ENCODE peak calls at places on chromosomes 11 and 22, in five cellular contexts. One of them, this sample, is unnamed.

GRCh38 chr11:125593113-125593761 is 585 bp downstream of the STT3A start:
- DNase-seq in GM20000: peak
- DNase-seq in HS-5: no peak
- DNase-seq in A172: peak
- DNase-seq in kidney tubule cell: peak
- DNase-seq in this sample: peak

GRCh38 chr11:116563028-116563712 is 209.6 kb downstream of the BUD13 start:
- DNase-seq in GM20000: no peak
- DNase-seq in HS-5: peak
- DNase-seq in A172: peak
- DNase-seq in kidney tubule cell: no peak
- DNase-seq in this sample: peak

GRCh38 chr11:86570020-86570419 is 102.4 kb downstream of the ME3 start:
- DNase-seq in GM20000: no peak
- DNase-seq in HS-5: no peak
- DNase-seq in A172: peak
- DNase-seq in kidney tubule cell: peak
- DNase-seq in this sample: no peak

GRCh38 chr11:119254239-119254638 is 48.1 kb downstream of the CBL start:
- DNase-seq in GM20000: no peak
- DNase-seq in HS-5: no peak
- DNase-seq in A172: no peak
- DNase-seq in kidney tubule cell: no peak
- DNase-seq in this sample: no peak

GRCh38 chr22:38442967-38443674 is 11.9 kb downstream of the KCNJ4 start:
- DNase-seq in GM20000: no peak
- DNase-seq in HS-5: no peak
- DNase-seq in A172: no peak
- DNase-seq in kidney tubule cell: peak
- DNase-seq in this sample: no peak

GRCh38 chr22:48980918-48981317 is 846.8 kb downstream of the BRD1 start:
- DNase-seq in GM20000: no peak
- DNase-seq in HS-5: no peak
- DNase-seq in A172: no peak
- DNase-seq in kidney tubule cell: no peak
- DNase-seq in this sample: no peak

GRCh38 chr11:19511413-19512183 is 201.0 kb upstream of the NAV2 start:
- DNase-seq in GM20000: no peak
- DNase-seq in HS-5: no peak
- DNase-seq in A172: no peak
- DNase-seq in kidney tubule cell: no peak
- DNase-seq in this sample: no peak

GRCh38 chr22:49670610-49671330 is 156.9 kb downstream of the BRD1 start:
- DNase-seq in GM20000: peak
- DNase-seq in HS-5: no peak
- DNase-seq in A172: no peak
- DNase-seq in kidney tubule cell: no peak
- DNase-seq in this sample: no peak

GRCh38 chr11:62223095-62223494 is 14.6 kb downstream of the SCGB2A1 start:
- DNase-seq in GM20000: no peak
- DNase-seq in HS-5: no peak
- DNase-seq in A172: no peak
- DNase-seq in kidney tubule cell: no peak
- DNase-seq in this sample: no peak

GRCh38 chr11:134371436-134372185 is 39.8 kb downstream of the GLB1L2 start:
- DNase-seq in GM20000: no peak
- DNase-seq in HS-5: no peak
- DNase-seq in A172: no peak
- DNase-seq in kidney tubule cell: no peak
- DNase-seq in this sample: no peak

GRCh38 chr11:118437736-118438125 is 1.4 kb downstream of the KMT2A start:
- DNase-seq in GM20000: peak
- DNase-seq in HS-5: no peak
- DNase-seq in A172: no peak
- DNase-seq in kidney tubule cell: peak
- DNase-seq in this sample: no peak

GRCh38 chr11:86765146-86765663 is 35.1 kb upstream of the PRSS23 start:
- DNase-seq in GM20000: no peak
- DNase-seq in HS-5: no peak
- DNase-seq in A172: no peak
- DNase-seq in kidney tubule cell: no peak
- DNase-seq in this sample: no peak

GRCh38 chr22:23285734-23286133 is 105.4 kb downstream of the BCR start:
- DNase-seq in GM20000: no peak
- DNase-seq in HS-5: no peak
- DNase-seq in A172: no peak
- DNase-seq in kidney tubule cell: peak
- DNase-seq in this sample: no peak

GRCh38 chr11:19777032-19777341 is 64.3 kb downstream of the NAV2 start:
- DNase-seq in GM20000: peak
- DNase-seq in HS-5: no peak
- DNase-seq in A172: no peak
- DNase-seq in kidney tubule cell: peak
- DNase-seq in this sample: no peak

GRCh38 chr11:79179087-79179486 is 261.7 kb downstream of the TENM4 start:
- DNase-seq in GM20000: no peak
- DNase-seq in HS-5: no peak
- DNase-seq in A172: no peak
- DNase-seq in kidney tubule cell: no peak
- DNase-seq in this sample: no peak

GRCh38 chr11:65141896-65142494 is 7.7 kb upstream of the SYVN1 start:
- DNase-seq in GM20000: no peak
- DNase-seq in HS-5: no peak
- DNase-seq in A172: no peak
- DNase-seq in kidney tubule cell: no peak
- DNase-seq in this sample: no peak

This sample was measured in M059J.